ENCODE peak calls at places on chromosomes 6 and 20, in four cellular contexts. Q is MM.1S, V is PC-3, M is GM23338. G is an unnamed sample.
A peak's percentile ranks its signal among the peaks of the same experiment; 100 is the strongest.

GRCh38 chr6:27669798-27670301 is 196.9 kb upstream of the ZNF184 start:
- DNase-seq in M (peak; percentile 42), Q (no peak), V (no peak), G (no peak)

GRCh38 chr6:1610497-1611321 is 994 bp downstream of the FOXC1 start:
- DNase-seq in M (peak; percentile 52), V (peak; percentile 38), Q (no peak), G (peak; percentile 71)

GRCh38 chr20:32511358-32512046 is 73.6 kb downstream of the NOL4L start:
- DNase-seq in M (no peak), V (no peak), Q (no peak), G (no peak)

GRCh38 chr6:26158581-26159416 is 71.6 kb downstream of the HFE start:
- DNase-seq in V (peak; percentile 64), Q (peak; percentile 79), M (peak; percentile 35), G (peak; percentile 79)

GRCh38 chr6:78340755-78341154 is 526.6 kb upstream of the IRAK1BP1 start:
- DNase-seq in M (no peak), Q (no peak), V (no peak), G (no peak)

GRCh38 chr20:41125530-41126457 is 11.5 kb upstream of the PLCG1 start:
- DNase-seq in Q (no peak), M (no peak), V (no peak), G (no peak)

GRCh38 chr20:10507052-10507451 is 71.9 kb downstream of the SLX4IP start:
- DNase-seq in V (no peak), Q (no peak), M (no peak), G (no peak)

GRCh38 chr6:30814137-30815084 is 69.9 kb upstream of the DDR1 start:
- DNase-seq in M (no peak), V (peak; percentile 81), Q (no peak), G (peak; percentile 83)

GRCh38 chr6:154441995-154442310 is 68.5 kb downstream of the CNKSR3 start:
- DNase-seq in V (no peak), M (no peak), Q (no peak), G (no peak)

GRCh38 chr6:80523531-80523970 is 417.1 kb downstream of the BCKDHB start:
- DNase-seq in Q (no peak), V (no peak), M (peak; percentile 94), G (peak; percentile 60)

GRCh38 chr6:126631343-126631742 is 291.4 kb downstream of the CENPW start:
- DNase-seq in Q (no peak), M (no peak), V (no peak), G (peak; percentile 33)

GRCh38 chr6:126632271-126632670 is 292.4 kb downstream of the CENPW start:
- DNase-seq in V (no peak), Q (no peak), M (no peak), G (peak; percentile 11)

GRCh38 chr6:126628125-126628524 is 288.2 kb downstream of the CENPW start:
- DNase-seq in M (peak; percentile 48), Q (no peak), V (no peak), G (no peak)

GRCh38 chr6:126633362-126633761 is 293.4 kb downstream of the CENPW start:
- DNase-seq in V (no peak), Q (no peak), M (no peak), G (no peak)
- H3K9me2 ChIP-seq in V (no peaks in the 10 kb centered on the region), Q (no peaks in the 10 kb centered on the region), M (no peaks in the 10 kb centered on the region), G (no peaks in the 10 kb centered on the region)

GRCh38 chr20:49701313-49701731 is 12.4 kb downstream of the B4GALT5 start:
- DNase-seq in V (peak; percentile 87), Q (no peak), M (no peak), G (peak; percentile 71)

GRCh38 chr20:49701916-49702315 is 11.8 kb downstream of the B4GALT5 start:
- DNase-seq in M (no peak), V (no peak), Q (no peak), G (no peak)

GRCh38 chr20:49706548-49707517 is 6.8 kb downstream of the B4GALT5 start:
- DNase-seq in Q (no peak), V (no peak), M (peak; percentile 37), G (no peak)

GRCh38 chr20:49705358-49705757 is 8.3 kb downstream of the B4GALT5 start:
- DNase-seq in Q (peak; percentile 59), V (no peak), M (no peak), G (no peak)

DNA sequence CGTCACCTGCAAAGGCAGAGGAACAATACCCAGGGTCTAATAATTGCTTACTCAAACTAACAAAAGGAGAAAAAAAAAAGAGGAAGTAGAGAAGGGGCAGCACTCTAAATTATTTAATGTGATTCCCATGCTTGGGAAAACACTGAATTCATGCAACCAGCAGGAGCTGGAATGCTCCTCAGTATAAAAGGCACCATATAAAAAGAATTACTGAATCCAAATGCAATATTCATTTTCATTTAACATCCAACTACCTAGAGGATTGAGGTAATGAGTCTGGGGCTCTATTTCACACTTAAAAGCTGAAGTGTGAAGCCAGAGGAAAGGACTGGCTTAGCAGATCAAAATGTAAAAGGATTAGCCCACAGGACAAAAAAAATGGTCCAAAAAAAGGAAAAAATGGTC is 8.7 kb downstream of the B4GALT5 start:
- DNase-seq in Q (no peak), V (no peak), M (no peak), G (no peak)
- H3F3A ChIP-seq in Q (peaks cover 3% of the 10 kb centered on the region), V (no peaks in the 10 kb centered on the region), M (no peaks in the 10 kb centered on the region), G (peaks cover 43% of the 10 kb centered on the region)

GRCh38 chr6:158043008-158043407 is 61.3 kb downstream of the SYNJ2 start:
- DNase-seq in V (no peak), Q (no peak), M (no peak), G (no peak)
- H3K4me1 ChIP-seq in V (peaks cover 64% of the 10 kb centered on the region), Q (no peaks in the 10 kb centered on the region), M (no peaks in the 10 kb centered on the region), G (peaks cover 63% of the 10 kb centered on the region)

GRCh38 chr20:34516038-34516873 is at the start of gene DYNLRB1:
- DNase-seq in M (peak; percentile 99), Q (peak; percentile 97), V (peak; percentile 98), G (peak; percentile 99)
- H3K9me2 ChIP-seq in M (no peaks in the 10 kb centered on the region), Q (no peaks in the 10 kb centered on the region), V (no peaks in the 10 kb centered on the region), G (no peaks in the 10 kb centered on the region)

GRCh38 chr6:107805504-107805903 is 18.6 kb downstream of the SCML4 start:
- DNase-seq in Q (no peak), V (no peak), M (no peak), G (no peak)

GRCh38 chr6:107800564-107801164 is 23.4 kb downstream of the SCML4 start:
- DNase-seq in Q (no peak), V (no peak), M (peak; percentile 21), G (peak; percentile 12)

GRCh38 chr6:107806675-107807074 is 17.4 kb downstream of the SCML4 start:
- DNase-seq in M (no peak), V (no peak), Q (no peak), G (no peak)

GRCh38 chr6:107803957-107804356 is 20.2 kb downstream of the SCML4 start:
- DNase-seq in V (no peak), Q (no peak), M (no peak), G (peak; percentile 28)

GRCh38 chr6:107801195-107801594 is 22.9 kb downstream of the SCML4 start:
- DNase-seq in M (no peak), V (no peak), Q (no peak), G (no peak)
- H3F3A ChIP-seq in M (no peaks in the 10 kb centered on the region), V (no peaks in the 10 kb centered on the region), Q (no peaks in the 10 kb centered on the region), G (no peaks in the 10 kb centered on the region)

DNA sequence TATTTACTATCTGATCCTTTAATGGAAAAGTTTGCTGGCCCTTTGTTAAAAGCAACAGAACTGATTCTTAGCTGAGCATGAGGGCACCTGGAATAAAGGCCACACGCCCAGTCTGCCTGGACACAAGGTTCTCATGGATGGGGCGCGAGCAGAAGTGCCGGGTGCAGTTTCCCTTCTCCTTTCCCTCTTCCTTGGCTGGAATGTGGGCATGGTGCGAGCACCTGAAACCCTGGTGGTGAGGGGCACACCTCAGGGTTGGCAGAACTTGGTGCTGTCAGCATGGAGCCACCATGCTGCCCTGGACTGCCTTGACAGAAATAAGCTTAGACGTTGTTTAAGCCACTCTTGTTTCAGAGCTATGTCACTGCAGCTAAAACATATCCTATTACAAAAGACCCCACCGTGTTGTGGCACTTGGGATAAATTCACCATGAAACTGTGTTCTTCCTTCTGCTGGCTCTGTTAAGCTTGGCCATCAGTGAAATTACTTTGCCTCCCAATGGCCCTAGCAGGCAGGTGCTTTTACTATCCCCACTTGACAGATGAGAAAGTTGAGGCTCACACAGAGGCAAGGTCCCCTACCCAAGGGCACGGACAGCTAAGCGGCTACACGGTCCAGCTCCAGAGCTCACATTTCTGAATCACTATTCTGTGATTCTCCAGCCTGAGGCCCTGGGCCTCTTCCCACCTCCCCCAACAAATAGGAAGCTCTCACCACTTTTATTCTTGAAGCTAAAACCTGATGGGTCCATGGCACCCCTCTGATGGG is 115.9 kb downstream of the PREX1 start:
- DNase-seq in V (no peak), M (no peak), Q (no peak), G (no peak)
- H3K4me1 ChIP-seq in V (no peaks in the 10 kb centered on the region), M (no peaks in the 10 kb centered on the region), Q (no peaks in the 10 kb centered on the region), G (no peaks in the 10 kb centered on the region)

GRCh38 chr20:19456600-19457390 is 244.4 kb downstream of the SLC24A3 start:
- DNase-seq in V (no peak), Q (no peak), M (no peak), G (no peak)
- H3K9me2 ChIP-seq in V (no peaks in the 10 kb centered on the region), Q (no peaks in the 10 kb centered on the region), M (peaks cover 8% of the 10 kb centered on the region), G (no peaks in the 10 kb centered on the region)

GRCh38 chr6:35215665-35216411 is 2.1 kb downstream of the SCUBE3 start:
- DNase-seq in M (no peak), Q (no peak), V (no peak), G (peak; percentile 26)
- H3F3A ChIP-seq in M (peaks cover 15% of the 10 kb centered on the region), Q (no peaks in the 10 kb centered on the region), V (no peaks in the 10 kb centered on the region), G (peaks cover 22% of the 10 kb centered on the region)